ENCODE peak calls at places on chromosome 1, in six cellular contexts. K, M, D, X, A and Q are unnamed samples.

GRCh38 chr1:56330400-56331026 is 248.8 kb downstream of the PLPP3 start:
- DNase-seq in K (peak), M (peak), D (peak), X (no peak), A (peak), Q (peak)

GRCh38 chr1:96730574-96731298 is 9.2 kb downstream of the PTBP2 start:
- DNase-seq in K (peak), M (peak), D (peak), X (no peak), A (no peak), Q (no peak)

GRCh38 chr1:201217851-201218250 is 27.2 kb downstream of the IGFN1 start:
- DNase-seq in K (no peak), M (no peak), D (no peak), X (no peak), A (no peak), Q (no peak)

GRCh38 chr1:10651793-10652192 is 144.7 kb downstream of the CASZ1 start:
- DNase-seq in K (no peak), M (no peak), D (no peak), X (no peak), A (no peak), Q (no peak)

GRCh38 chr1:209045326-209046057 is 538.0 kb upstream of the CAMK1G start:
- DNase-seq in K (no peak), M (no peak), D (no peak), X (no peak), A (no peak), Q (peak)

GRCh38 chr1:62295921-62296451 is 23.2 kb downstream of the KANK4 start:
- DNase-seq in K (peak), M (peak), D (peak), X (no peak), A (no peak), Q (peak)

GRCh38 chr1:198538579-198539364 is 1.7 kb downstream of the ATP6V1G3 start:
- DNase-seq in K (no peak), M (no peak), D (no peak), X (no peak), A (no peak), Q (no peak)

GRCh38 chr1:91570105-91570448 is 69.4 kb downstream of the CDC7 start:
- DNase-seq in K (no peak), M (no peak), D (no peak), X (no peak), A (no peak), Q (no peak)

GRCh38 chr1:232597721-232598120 is 32.2 kb downstream of the SIPA1L2 start:
- DNase-seq in K (no peak), M (no peak), D (no peak), X (no peak), A (no peak), Q (no peak)

GRCh38 chr1:154863702-154864174 is 6.3 kb downstream of the KCNN3 start:
- DNase-seq in K (peak), M (peak), D (no peak), X (no peak), A (peak), Q (peak)

GRCh38 chr1:187498028-187498427 is 669.3 kb downstream of the PLA2G4A start:
- DNase-seq in K (no peak), M (no peak), D (no peak), X (no peak), A (no peak), Q (no peak)

GRCh38 chr1:117657031-117657430 is 51.2 kb downstream of the TENT5C start:
- DNase-seq in K (peak), M (peak), D (peak), X (no peak), A (peak), Q (peak)

GRCh38 chr1:156675715-156676311 is 1.4 kb downstream of the NES start:
- DNase-seq in K (no peak), M (no peak), D (no peak), X (no peak), A (no peak), Q (peak)

GRCh38 chr1:80054129-80054528 is 1047.6 kb upstream of the ADGRL4 start:
- DNase-seq in K (peak), M (peak), D (peak), X (no peak), A (peak), Q (peak)

GRCh38 chr1:161117681-161118581 is at the start of the genes NIT1 and PFDN2:
- DNase-seq in K (peak), M (peak), D (peak), X (peak), A (peak), Q (peak)

GRCh38 chr1:112937495-112937894 is 18.5 kb downstream of the SLC16A1 start:
- DNase-seq in K (no peak), M (no peak), D (no peak), X (no peak), A (no peak), Q (no peak)

GRCh38 chr1:160169553-160170399 is 18.4 kb downstream of the ATP1A4 start:
- DNase-seq in K (no peak), M (no peak), D (no peak), X (no peak), A (no peak), Q (peak)

GRCh38 chr1:39788758-39789570 is at the start of gene BMP8B:
- DNase-seq in K (no peak), M (no peak), D (no peak), X (peak), A (no peak), Q (no peak)

GRCh38 chr1:5598824-5599395 is 393.3 kb downstream of the NPHP4 start:
- DNase-seq in K (no peak), M (no peak), D (no peak), X (no peak), A (no peak), Q (no peak)

GRCh38 chr1:46203738-46204405 is 738 bp downstream of the LURAP1 start:
- DNase-seq in K (no peak), M (no peak), D (no peak), X (no peak), A (no peak), Q (peak)

GRCh38 chr1:167922023-167922422 is 8.1 kb upstream of the ADCY10 start:
- DNase-seq in K (peak), M (peak), D (peak), X (no peak), A (peak), Q (peak)

GRCh38 chr1:41687007-41687406 is 202.5 kb upstream of the EDN2 start:
- DNase-seq in K (no peak), M (no peak), D (no peak), X (no peak), A (no peak), Q (no peak)

GRCh38 chr1:153741946-153742345 is 14.1 kb downstream of the INTS3 start:
- DNase-seq in K (no peak), M (no peak), D (peak), X (no peak), A (no peak), Q (no peak)

GRCh38 chr1:8026153-8026975 is at the start of gene ERRFI1:
- DNase-seq in K (peak), M (peak), D (peak), X (peak), A (peak), Q (peak)
- TF ChIP-seq CTCF in K (no peak), M (no peak), D (no peak), X (no peak), A (no peak), Q (no peak)

DNA sequence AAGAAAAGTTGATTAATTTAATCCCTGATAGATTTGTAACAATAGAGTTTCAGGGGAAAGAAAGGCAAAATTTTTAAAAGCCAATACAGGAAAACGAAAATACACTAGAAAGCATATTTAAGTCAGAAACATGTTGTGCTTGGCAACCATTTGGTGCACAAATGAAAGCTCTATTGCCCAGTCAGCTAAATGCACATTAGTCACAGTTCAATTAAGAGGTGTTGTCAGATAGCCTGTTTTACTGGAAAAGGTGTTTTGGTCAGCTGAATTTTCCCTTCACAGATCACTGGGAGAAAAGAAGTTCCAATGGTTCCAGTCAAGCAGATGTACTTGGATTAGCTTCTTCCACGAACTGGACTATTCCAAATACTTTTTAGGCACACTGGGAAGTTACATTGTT is 25.4 kb downstream of the RGS4 start:
- DNase-seq in K (no peak), M (no peak), D (no peak), X (no peak), A (no peak), Q (no peak)
- H3K4me3 ChIP-seq in K (no peak), M (no peak), D (no peak), X (no peak), A (no peak), Q (no peak)

DNA sequence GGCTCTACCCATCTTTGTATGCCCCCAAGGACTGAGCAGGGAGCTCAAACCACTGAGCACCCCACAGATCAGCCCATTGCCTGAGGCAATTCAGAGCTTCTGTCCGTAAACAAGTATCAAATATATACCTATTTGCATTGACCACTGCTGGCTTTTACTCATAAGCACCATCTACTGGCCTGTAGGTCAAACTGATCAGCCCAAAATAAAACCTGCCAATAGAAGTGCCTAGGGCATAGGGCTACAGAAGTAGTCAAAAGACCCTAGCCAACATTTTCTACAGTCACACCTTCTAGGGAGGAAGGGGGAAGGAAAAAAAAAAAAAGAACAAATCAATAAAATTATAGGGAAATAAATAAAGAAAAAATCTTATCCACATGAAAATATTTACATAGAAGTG is 5.3 kb upstream of the LCE3D start:
- DNase-seq in K (no peak), M (no peak), D (no peak), X (no peak), A (no peak), Q (no peak)
- TF ChIP-seq CTCF in K (no peak), M (no peak), D (peak), X (no peak), A (no peak), Q (no peak)

DNA sequence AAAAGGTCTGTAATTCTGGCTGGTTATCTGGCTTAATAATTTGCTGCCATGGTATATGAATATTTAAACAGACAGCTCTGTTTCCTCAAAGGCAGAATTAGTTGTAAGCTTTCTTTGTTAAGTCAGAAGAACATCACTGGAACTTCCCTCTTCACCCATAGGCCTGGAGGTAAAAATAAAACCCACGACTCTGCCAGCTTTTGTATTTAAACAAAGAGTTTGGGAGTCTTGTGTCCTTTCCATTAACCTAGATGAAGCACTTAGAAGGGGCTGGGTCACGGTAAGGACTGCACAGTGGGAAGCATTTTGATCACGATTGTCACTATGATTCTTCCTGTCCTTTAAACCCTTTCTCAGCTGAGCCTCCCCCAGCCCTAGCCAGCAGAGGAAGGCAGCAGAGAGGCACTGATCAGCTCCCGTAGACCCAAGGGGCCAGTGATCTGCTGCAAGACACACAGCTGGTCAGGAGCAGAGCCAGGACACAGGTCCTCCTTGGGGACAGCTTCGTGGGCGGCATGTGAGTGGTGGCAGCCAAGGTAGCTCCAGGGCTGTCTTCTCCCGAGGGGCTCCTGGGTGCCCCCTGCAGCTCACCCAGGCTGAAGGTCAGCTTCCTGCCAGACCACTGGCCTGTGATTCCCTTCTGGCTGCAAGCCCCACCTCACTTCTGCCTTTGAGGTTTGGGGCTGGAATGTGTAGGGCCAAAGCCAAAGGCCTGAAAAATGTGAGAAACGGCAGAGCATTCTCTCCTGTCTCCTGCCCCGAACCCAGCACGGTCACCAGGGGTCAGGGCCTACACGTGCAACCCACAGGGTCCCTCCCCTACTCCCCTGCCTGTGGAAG is 4.0 kb upstream of the LAPTM5 start:
- DNase-seq in K (no peak), M (no peak), D (no peak), X (no peak), A (no peak), Q (peak)
- H3K4me3 ChIP-seq in K (no peak), M (no peak), D (no peak), X (no peak), A (no peak), Q (no peak)

GRCh38 chr1:192735298-192735697 is 73.5 kb upstream of the RGS2 start:
- DNase-seq in K (no peak), M (no peak), D (no peak), X (no peak), A (no peak), Q (no peak)

GRCh38 chr1:192737311-192737710 is 71.5 kb upstream of the RGS2 start:
- DNase-seq in K (no peak), M (no peak), D (no peak), X (no peak), A (no peak), Q (no peak)

GRCh38 chr1:192729500-192729899 is 79.3 kb upstream of the RGS2 start:
- DNase-seq in K (no peak), M (no peak), D (no peak), X (no peak), A (no peak), Q (no peak)

GRCh38 chr1:192730206-192730605 is 78.6 kb upstream of the RGS2 start:
- DNase-seq in K (peak), M (peak), D (peak), X (no peak), A (peak), Q (no peak)

DNA sequence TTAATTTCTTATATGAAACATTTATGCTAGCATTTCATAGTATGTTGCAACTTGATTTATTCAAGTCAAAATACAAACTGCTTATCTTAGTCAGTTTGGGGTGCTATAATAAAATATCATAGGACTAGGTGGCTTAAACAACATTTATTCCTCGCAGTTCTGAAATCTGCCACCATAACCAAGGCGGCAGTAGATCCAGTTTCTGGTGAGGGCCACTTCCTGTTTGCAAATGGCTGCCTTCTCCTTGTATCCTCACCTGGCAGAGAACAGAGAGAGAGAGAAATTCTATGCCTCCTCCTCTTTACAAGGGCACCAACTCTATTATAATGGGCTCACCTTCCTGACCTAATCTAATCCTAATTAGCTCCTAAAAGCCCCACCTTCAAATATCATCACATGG is 76.1 kb upstream of the RGS2 start:
- DNase-seq in K (no peak), M (no peak), D (peak), X (no peak), A (no peak), Q (no peak)
- TF ChIP-seq CTCF in K (peak), M (peak), D (peak), X (no peak), A (no peak), Q (no peak)

GRCh38 chr1:6624712-6625578 is at the start of gene THAP3:
- DNase-seq in K (peak), M (peak), D (peak), X (peak), A (peak), Q (peak)

GRCh38 chr1:6628971-6629479 is 4.4 kb downstream of the THAP3 start:
- DNase-seq in K (no peak), M (no peak), D (no peak), X (no peak), A (no peak), Q (no peak)

GRCh38 chr1:6625579-6626149 is 996 bp downstream of the THAP3 start:
- DNase-seq in K (peak), M (peak), D (peak), X (no peak), A (peak), Q (peak)

GRCh38 chr1:6627841-6628545 is 3.3 kb downstream of the THAP3 start:
- DNase-seq in K (no peak), M (no peak), D (no peak), X (no peak), A (no peak), Q (no peak)

GRCh38 chr1:6627031-6627430 is 2.4 kb downstream of the THAP3 start:
- DNase-seq in K (no peak), M (no peak), D (no peak), X (no peak), A (no peak), Q (no peak)
- H3K4me3 ChIP-seq in K (no peak), M (no peak), D (no peak), X (no peak), A (no peak), Q (no peak)

DNA sequence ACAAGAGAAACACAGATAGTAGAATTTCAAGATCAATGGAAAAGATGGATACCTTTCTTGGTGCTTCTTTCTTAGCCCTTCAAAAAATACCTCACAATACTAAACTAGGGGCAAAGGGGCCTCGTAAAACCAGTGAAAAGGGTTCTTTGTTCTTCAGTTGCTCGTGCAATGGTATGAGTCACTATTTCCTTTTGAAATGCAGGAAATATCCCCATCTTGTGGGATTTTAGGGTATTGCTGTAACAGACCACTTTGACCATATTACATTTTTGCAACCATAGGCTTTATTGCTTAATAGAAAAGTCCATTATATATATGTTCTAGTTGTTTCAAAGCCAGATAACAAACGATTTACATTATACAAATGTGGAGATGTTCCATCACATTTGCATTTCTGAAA is 88.7 kb upstream of the PKN2 start:
- DNase-seq in K (peak), M (peak), D (peak), X (no peak), A (peak), Q (peak)
- TF ChIP-seq CTCF in K (peak), M (peak), D (peak), X (peak), A (peak), Q (peak)

DNA sequence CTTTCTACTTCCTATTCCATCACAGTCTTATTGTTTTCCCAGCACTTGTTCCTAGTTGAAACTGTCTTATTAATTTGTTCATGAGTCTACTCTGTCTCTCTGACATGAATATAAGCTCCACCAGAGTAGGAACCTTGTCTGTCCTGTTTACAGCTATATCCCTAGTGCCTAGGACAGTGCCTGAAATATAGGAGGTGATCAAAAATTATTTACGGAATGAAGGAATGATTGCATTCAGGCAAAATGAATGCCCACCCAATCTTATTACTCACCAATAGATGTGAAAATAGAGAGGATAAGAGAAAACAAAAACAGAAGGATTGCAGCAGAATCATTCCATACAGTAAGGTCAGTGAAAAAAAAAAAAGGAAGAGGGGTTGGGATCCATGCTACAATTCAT is 1.1 kb downstream of the TXNDC12 start:
- DNase-seq in K (no peak), M (no peak), D (no peak), X (no peak), A (no peak), Q (no peak)
- H3K4me3 ChIP-seq in K (no peak), M (peak), D (peak), X (peak), A (peak), Q (peak)

GRCh38 chr1:6635910-6636760 is 11.5 kb downstream of the THAP3 start:
- DNase-seq in K (no peak), M (no peak), D (no peak), X (no peak), A (peak), Q (no peak)

GRCh38 chr1:6635161-6635909 is 10.7 kb downstream of the THAP3 start:
- DNase-seq in K (no peak), M (no peak), D (no peak), X (no peak), A (no peak), Q (no peak)

GRCh38 chr1:6632588-6633514 is 8.2 kb downstream of the THAP3 start:
- DNase-seq in K (no peak), M (no peak), D (no peak), X (no peak), A (no peak), Q (no peak)

GRCh38 chr1:6637770-6638169 is 13.1 kb downstream of the THAP3 start:
- DNase-seq in K (no peak), M (no peak), D (no peak), X (no peak), A (no peak), Q (no peak)

DNA sequence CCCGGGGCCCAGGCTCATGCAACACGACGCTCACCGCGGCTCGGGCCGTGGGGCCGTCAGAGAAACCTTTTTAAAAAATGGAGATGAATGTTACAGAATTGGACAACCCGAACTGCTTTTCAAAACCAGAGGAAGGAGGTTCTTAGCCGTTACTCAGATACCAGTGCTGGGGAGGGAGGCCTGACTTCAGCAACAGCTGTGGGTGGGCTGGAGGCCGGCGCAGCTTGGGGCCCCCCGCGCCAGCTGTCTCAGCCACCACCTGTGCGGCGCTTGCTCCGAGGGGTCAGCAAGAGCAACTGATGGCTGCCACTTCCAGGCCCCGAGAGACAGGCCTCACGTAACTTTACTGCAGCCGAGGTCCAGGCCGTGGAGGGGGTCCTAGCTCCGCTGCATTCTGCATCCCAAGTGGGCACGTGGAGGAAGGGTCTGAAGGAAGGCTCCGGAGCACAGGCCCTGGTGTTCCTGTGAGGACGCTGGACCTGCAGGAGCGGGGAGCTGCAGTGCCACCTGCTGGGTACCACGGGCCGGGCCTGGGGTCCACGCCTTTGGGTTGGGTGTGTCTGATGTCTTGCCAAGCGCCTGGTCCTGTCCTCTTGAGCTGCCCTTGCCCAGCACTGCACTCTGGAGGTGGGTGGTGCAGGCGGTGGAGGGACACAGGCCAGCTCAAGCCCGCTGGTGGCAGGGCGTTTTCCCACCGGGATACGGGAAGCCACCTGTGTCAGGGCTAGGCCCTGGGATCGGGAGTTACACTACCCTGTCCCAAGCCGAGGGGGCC is 9.8 kb downstream of the THAP3 start:
- DNase-seq in K (peak), M (peak), D (peak), X (peak), A (peak), Q (peak)
- TF ChIP-seq CTCF in K (peak), M (peak), D (peak), X (peak), A (peak), Q (peak)